ENCODE peak calls at places on chromosomes 4 and X, in nine cellular contexts. One of them, this sample, is unnamed.
A peak's percentile ranks its signal among the peaks of the same experiment; 100 is the strongest.

GRCh38 chr4:131499139-131499873 is 1649.8 kb upstream of the PCDH10 start:
- DNase-seq in astrocyte of the hippocampus: peak; percentile 81
- DNase-seq in GOT3: no peak
- DNase-seq in spleen: no peak
- DNase-seq in skeletal muscle cell: peak; percentile 81
- DNase-seq in nephron progenitor cell: no peak
- DNase-seq in occipital lobe: peak; percentile 1
- DNase-seq in kidney epithelial cell: peak; percentile 28
- DNase-seq in memory B cell: no peak
- DNase-seq in this sample: no peak

GRCh38 chr4:176547005-176547404 is 227.2 kb downstream of the SPCS3 start:
- DNase-seq in astrocyte of the hippocampus: peak; percentile 29
- DNase-seq in GOT3: no peak
- DNase-seq in spleen: no peak
- DNase-seq in skeletal muscle cell: peak; percentile 80
- DNase-seq in nephron progenitor cell: no peak
- DNase-seq in occipital lobe: no peak
- DNase-seq in kidney epithelial cell: no peak
- DNase-seq in memory B cell: no peak
- DNase-seq in this sample: no peak

GRCh38 chr4:129344058-129344457 is 248.1 kb downstream of the C4orf33 start:
- DNase-seq in astrocyte of the hippocampus: peak; percentile 44
- DNase-seq in GOT3: no peak
- DNase-seq in spleen: no peak
- DNase-seq in skeletal muscle cell: no peak
- DNase-seq in nephron progenitor cell: peak; percentile 26
- DNase-seq in occipital lobe: no peak
- DNase-seq in kidney epithelial cell: no peak
- DNase-seq in memory B cell: no peak
- DNase-seq in this sample: peak; percentile 58

GRCh38 chr4:139603576-139604387 is 47.8 kb upstream of the SETD7 start:
- DNase-seq in astrocyte of the hippocampus: peak; percentile 84
- DNase-seq in GOT3: no peak
- DNase-seq in spleen: no peak
- DNase-seq in skeletal muscle cell: no peak
- DNase-seq in nephron progenitor cell: peak; percentile 37
- DNase-seq in occipital lobe: peak; percentile 9
- DNase-seq in kidney epithelial cell: peak; percentile 45
- DNase-seq in memory B cell: peak; percentile 21
- DNase-seq in this sample: peak; percentile 79

GRCh38 chr4:19010766-19011165 is 989.2 kb upstream of the LCORL start:
- DNase-seq in astrocyte of the hippocampus: no peak
- DNase-seq in GOT3: no peak
- DNase-seq in spleen: no peak
- DNase-seq in skeletal muscle cell: no peak
- DNase-seq in nephron progenitor cell: peak; percentile 12
- DNase-seq in occipital lobe: no peak
- DNase-seq in kidney epithelial cell: no peak
- DNase-seq in memory B cell: no peak
- DNase-seq in this sample: no peak

GRCh38 chrX:94057385-94057784 is 383.4 kb downstream of the FAM133A start:
- DNase-seq in astrocyte of the hippocampus: peak; percentile 0
- DNase-seq in GOT3: no peak
- DNase-seq in spleen: no peak
- DNase-seq in skeletal muscle cell: no peak
- DNase-seq in nephron progenitor cell: no peak
- DNase-seq in occipital lobe: no peak
- DNase-seq in kidney epithelial cell: no peak
- DNase-seq in memory B cell: no peak
- DNase-seq in this sample: no peak

GRCh38 chr4:16794816-16795445 is 103.5 kb downstream of the LDB2 start:
- DNase-seq in astrocyte of the hippocampus: peak; percentile 72
- DNase-seq in GOT3: no peak
- DNase-seq in spleen: no peak
- DNase-seq in skeletal muscle cell: no peak
- DNase-seq in nephron progenitor cell: peak; percentile 67
- DNase-seq in occipital lobe: peak; percentile 13
- DNase-seq in kidney epithelial cell: no peak
- DNase-seq in memory B cell: no peak
- DNase-seq in this sample: peak; percentile 90

GRCh38 chr4:38805530-38806145 is 1.0 kb upstream of the TLR1 start:
- DNase-seq in astrocyte of the hippocampus: no peak
- DNase-seq in GOT3: no peak
- DNase-seq in spleen: peak; percentile 79
- DNase-seq in skeletal muscle cell: no peak
- DNase-seq in nephron progenitor cell: no peak
- DNase-seq in occipital lobe: no peak
- DNase-seq in kidney epithelial cell: no peak
- DNase-seq in memory B cell: peak; percentile 49
- DNase-seq in this sample: peak; percentile 37

GRCh38 chr4:22444813-22445212 is 71.1 kb downstream of the ADGRA3 start:
- DNase-seq in astrocyte of the hippocampus: no peak
- DNase-seq in GOT3: no peak
- DNase-seq in spleen: no peak
- DNase-seq in skeletal muscle cell: no peak
- DNase-seq in nephron progenitor cell: no peak
- DNase-seq in occipital lobe: no peak
- DNase-seq in kidney epithelial cell: no peak
- DNase-seq in memory B cell: no peak
- DNase-seq in this sample: no peak

GRCh38 chr4:77418333-77418732 is 187.3 kb upstream of the CXCL13 start:
- DNase-seq in astrocyte of the hippocampus: peak; percentile 19
- DNase-seq in GOT3: no peak
- DNase-seq in spleen: no peak
- DNase-seq in skeletal muscle cell: no peak
- DNase-seq in nephron progenitor cell: no peak
- DNase-seq in occipital lobe: no peak
- DNase-seq in kidney epithelial cell: no peak
- DNase-seq in memory B cell: no peak
- DNase-seq in this sample: peak; percentile 7

GRCh38 chrX:132292753-132293152 is 73.5 kb upstream of the RAP2C start:
- DNase-seq in astrocyte of the hippocampus: peak; percentile 64
- DNase-seq in GOT3: no peak
- DNase-seq in spleen: no peak
- DNase-seq in skeletal muscle cell: peak; percentile 18
- DNase-seq in nephron progenitor cell: peak; percentile 39
- DNase-seq in occipital lobe: no peak
- DNase-seq in kidney epithelial cell: peak; percentile 2
- DNase-seq in memory B cell: peak; percentile 30
- DNase-seq in this sample: peak; percentile 60

GRCh38 chr4:92101609-92102231 is 202.0 kb upstream of the GRID2 start:
- DNase-seq in astrocyte of the hippocampus: peak; percentile 63
- DNase-seq in GOT3: no peak
- DNase-seq in spleen: no peak
- DNase-seq in skeletal muscle cell: peak; percentile 69
- DNase-seq in nephron progenitor cell: no peak
- DNase-seq in occipital lobe: no peak
- DNase-seq in kidney epithelial cell: peak; percentile 32
- DNase-seq in memory B cell: no peak
- DNase-seq in this sample: no peak

GRCh38 chrX:75746891-75747639 is 38.0 kb downstream of the MAGEE2 start:
- DNase-seq in astrocyte of the hippocampus: peak; percentile 68
- DNase-seq in GOT3: no peak
- DNase-seq in spleen: peak; percentile 85
- DNase-seq in skeletal muscle cell: no peak
- DNase-seq in nephron progenitor cell: peak; percentile 53
- DNase-seq in occipital lobe: peak; percentile 1
- DNase-seq in kidney epithelial cell: no peak
- DNase-seq in memory B cell: peak; percentile 7
- DNase-seq in this sample: peak; percentile 28

GRCh38 chrX:132612990-132613564 is 124.2 kb upstream of the MBNL3 start:
- DNase-seq in astrocyte of the hippocampus: peak; percentile 57
- DNase-seq in GOT3: no peak
- DNase-seq in spleen: peak; percentile 73
- DNase-seq in skeletal muscle cell: no peak
- DNase-seq in nephron progenitor cell: peak; percentile 62
- DNase-seq in occipital lobe: peak; percentile 7
- DNase-seq in kidney epithelial cell: no peak
- DNase-seq in memory B cell: no peak
- DNase-seq in this sample: peak; percentile 56

GRCh38 chrX:129831486-129831885 is 12.2 kb downstream of the ZDHHC9 start:
- DNase-seq in astrocyte of the hippocampus: no peak
- DNase-seq in GOT3: no peak
- DNase-seq in spleen: no peak
- DNase-seq in skeletal muscle cell: no peak
- DNase-seq in nephron progenitor cell: no peak
- DNase-seq in occipital lobe: peak; percentile 32
- DNase-seq in kidney epithelial cell: no peak
- DNase-seq in memory B cell: no peak
- DNase-seq in this sample: no peak

GRCh38 chr4:156194896-156195295 is 241.2 kb upstream of the CTSO start:
- DNase-seq in astrocyte of the hippocampus: no peak
- DNase-seq in GOT3: no peak
- DNase-seq in spleen: no peak
- DNase-seq in skeletal muscle cell: no peak
- DNase-seq in nephron progenitor cell: no peak
- DNase-seq in occipital lobe: no peak
- DNase-seq in kidney epithelial cell: no peak
- DNase-seq in memory B cell: no peak
- DNase-seq in this sample: no peak

GRCh38 chrX:116749943-116750342 is 287.2 kb upstream of the CT83 start:
- DNase-seq in astrocyte of the hippocampus: no peak
- DNase-seq in GOT3: no peak
- DNase-seq in spleen: no peak
- DNase-seq in skeletal muscle cell: no peak
- DNase-seq in nephron progenitor cell: no peak
- DNase-seq in occipital lobe: no peak
- DNase-seq in kidney epithelial cell: no peak
- DNase-seq in memory B cell: no peak
- DNase-seq in this sample: no peak

GRCh38 chrX:22389544-22390243 is 117.0 kb downstream of the CBLL2 start:
- DNase-seq in astrocyte of the hippocampus: peak; percentile 65
- DNase-seq in GOT3: no peak
- DNase-seq in spleen: no peak
- DNase-seq in skeletal muscle cell: peak; percentile 81
- DNase-seq in nephron progenitor cell: no peak
- DNase-seq in occipital lobe: no peak
- DNase-seq in kidney epithelial cell: peak; percentile 49
- DNase-seq in memory B cell: no peak
- DNase-seq in this sample: peak; percentile 83

GRCh38 chr4:2634014-2634413 is 97.6 kb downstream of the FAM193A start:
- DNase-seq in astrocyte of the hippocampus: no peak
- DNase-seq in GOT3: no peak
- DNase-seq in spleen: no peak
- DNase-seq in skeletal muscle cell: no peak
- DNase-seq in nephron progenitor cell: no peak
- DNase-seq in occipital lobe: no peak
- DNase-seq in kidney epithelial cell: no peak
- DNase-seq in memory B cell: no peak
- DNase-seq in this sample: no peak

GRCh38 chr4:119479180-119479814 is 149.3 kb downstream of the PDE5A start:
- DNase-seq in astrocyte of the hippocampus: no peak
- DNase-seq in GOT3: no peak
- DNase-seq in spleen: no peak
- DNase-seq in skeletal muscle cell: no peak
- DNase-seq in nephron progenitor cell: no peak
- DNase-seq in occipital lobe: no peak
- DNase-seq in kidney epithelial cell: no peak
- DNase-seq in memory B cell: no peak
- DNase-seq in this sample: no peak

GRCh38 chr4:140930556-140930955 is 174.4 kb upstream of the TBC1D9 start:
- DNase-seq in astrocyte of the hippocampus: no peak
- DNase-seq in GOT3: no peak
- DNase-seq in spleen: no peak
- DNase-seq in skeletal muscle cell: no peak
- DNase-seq in nephron progenitor cell: no peak
- DNase-seq in occipital lobe: peak; percentile 53
- DNase-seq in kidney epithelial cell: no peak
- DNase-seq in memory B cell: no peak
- DNase-seq in this sample: no peak

GRCh38 chr4:126916626-126917140 is 716.1 kb upstream of the INTU start:
- DNase-seq in astrocyte of the hippocampus: peak; percentile 86
- DNase-seq in GOT3: no peak
- DNase-seq in spleen: no peak
- DNase-seq in skeletal muscle cell: peak; percentile 66
- DNase-seq in nephron progenitor cell: no peak
- DNase-seq in occipital lobe: no peak
- DNase-seq in kidney epithelial cell: no peak
- DNase-seq in memory B cell: no peak
- DNase-seq in this sample: no peak

GRCh38 chr4:82898322-82899243 is 2.0 kb upstream of the THAP9 start:
- DNase-seq in astrocyte of the hippocampus: peak; percentile 91
- DNase-seq in GOT3: peak; percentile 15
- DNase-seq in spleen: no peak
- DNase-seq in skeletal muscle cell: peak; percentile 78
- DNase-seq in nephron progenitor cell: no peak
- DNase-seq in occipital lobe: no peak
- DNase-seq in kidney epithelial cell: peak; percentile 42
- DNase-seq in memory B cell: no peak
- DNase-seq in this sample: peak; percentile 85

GRCh38 chr4:135365065-135365464 is 1163.5 kb upstream of the PABPC4L start:
- DNase-seq in astrocyte of the hippocampus: no peak
- DNase-seq in GOT3: no peak
- DNase-seq in spleen: no peak
- DNase-seq in skeletal muscle cell: no peak
- DNase-seq in nephron progenitor cell: no peak
- DNase-seq in occipital lobe: no peak
- DNase-seq in kidney epithelial cell: no peak
- DNase-seq in memory B cell: no peak
- DNase-seq in this sample: no peak

GRCh38 chr4:177119021-177119461 is 190.6 kb upstream of the NEIL3 start:
- DNase-seq in astrocyte of the hippocampus: no peak
- DNase-seq in GOT3: no peak
- DNase-seq in spleen: no peak
- DNase-seq in skeletal muscle cell: peak; percentile 33
- DNase-seq in nephron progenitor cell: no peak
- DNase-seq in occipital lobe: no peak
- DNase-seq in kidney epithelial cell: no peak
- DNase-seq in memory B cell: no peak
- DNase-seq in this sample: no peak

GRCh38 chr4:6230827-6231662 is 30.7 kb upstream of the JAKMIP1 start:
- DNase-seq in astrocyte of the hippocampus: no peak
- DNase-seq in GOT3: no peak
- DNase-seq in spleen: no peak
- DNase-seq in skeletal muscle cell: no peak
- DNase-seq in nephron progenitor cell: no peak
- DNase-seq in occipital lobe: no peak
- DNase-seq in kidney epithelial cell: no peak
- DNase-seq in memory B cell: no peak
- DNase-seq in this sample: no peak

GRCh38 chrX:137915466-137915865 is 349.5 kb downstream of the ZIC3 start:
- DNase-seq in astrocyte of the hippocampus: no peak
- DNase-seq in GOT3: no peak
- DNase-seq in spleen: no peak
- DNase-seq in skeletal muscle cell: no peak
- DNase-seq in nephron progenitor cell: no peak
- DNase-seq in occipital lobe: no peak
- DNase-seq in kidney epithelial cell: no peak
- DNase-seq in memory B cell: no peak
- DNase-seq in this sample: no peak

GRCh38 chr4:81166431-81166830 is 48.6 kb downstream of the PRKG2 start:
- DNase-seq in astrocyte of the hippocampus: peak; percentile 11
- DNase-seq in GOT3: no peak
- DNase-seq in spleen: no peak
- DNase-seq in skeletal muscle cell: peak; percentile 48
- DNase-seq in nephron progenitor cell: no peak
- DNase-seq in occipital lobe: no peak
- DNase-seq in kidney epithelial cell: no peak
- DNase-seq in memory B cell: no peak
- DNase-seq in this sample: no peak